ENCODE peak calls at places on chromosome 21, in five cellular contexts. G, O, E, D and V are unnamed samples.

GRCh38 chr21:35294231-35294898 is 245.3 kb upstream of the RUNX1 start:
- DNase-seq in O (no peak), E (no peak), G (no peak), D (no peak), V (no peak)

GRCh38 chr21:25897383-25897782 is 162.6 kb downstream of the GABPA start:
- DNase-seq in G (no peak), D (no peak), E (no peak), O (no peak), V (no peak)

GRCh38 chr21:18517905-18518566 is 114.5 kb upstream of the TMPRSS15 start:
- DNase-seq in G (no peak), O (no peak), D (no peak), E (no peak), V (no peak)

GRCh38 chr21:45592208-45592619 is 50.0 kb upstream of the SLC19A1 start:
- DNase-seq in O (no peak), D (peak), E (peak), G (no peak), V (no peak)

GRCh38 chr21:45415188-45415942 is 10.4 kb downstream of the COL18A1 start:
- DNase-seq in G (no peak), O (no peak), D (no peak), E (no peak), V (no peak)

GRCh38 chr21:45003331-45004058 is 63.7 kb downstream of the SLX9 start:
- DNase-seq in O (peak), G (no peak), E (no peak), D (no peak), V (no peak)

GRCh38 chr21:40688106-40688850 is 158.7 kb downstream of the DSCAM start:
- DNase-seq in E (no peak), O (no peak), D (no peak), G (no peak), V (no peak)

GRCh38 chr21:35508389-35508888 is 459.3 kb upstream of the RUNX1 start:
- DNase-seq in G (peak), D (no peak), E (peak), O (peak), V (no peak)

GRCh38 chr21:20272791-20273362 is 725.3 kb upstream of the NCAM2 start:
- DNase-seq in E (peak), D (no peak), G (no peak), O (no peak), V (no peak)

GRCh38 chr21:46091631-46092025 is 6.3 kb upstream of the COL6A2 start:
- DNase-seq in G (peak), O (no peak), E (no peak), D (no peak), V (no peak)

GRCh38 chr21:15755125-15755524 is 25.3 kb downstream of the USP25 start:
- DNase-seq in D (no peak), G (no peak), O (no peak), E (no peak), V (no peak)

GRCh38 chr21:46065215-46065992 is 32.5 kb upstream of the COL6A2 start:
- DNase-seq in G (peak), D (no peak), O (no peak), E (no peak), V (no peak)

GRCh38 chr21:14545906-14546480 is at the start of gene SAMSN1:
- DNase-seq in O (no peak), D (peak), G (no peak), E (peak), V (no peak)

GRCh38 chr21:41425954-41426655 is at the start of gene MX1:
- DNase-seq in E (no peak), G (peak), O (peak), D (peak), V (peak)

GRCh38 chr21:26842976-26843911 is 2.0 kb downstream of the ADAMTS1 start:
- DNase-seq in E (no peak), D (no peak), O (no peak), G (peak), V (peak)

GRCh38 chr21:45913886-45914285 is 67.7 kb upstream of the COL6A1 start:
- DNase-seq in D (no peak), E (no peak), O (no peak), G (no peak), V (no peak)

GRCh38 chr21:42806489-42807140 is 72.7 kb downstream of the WDR4 start:
- DNase-seq in E (no peak), D (no peak), G (no peak), O (no peak), V (no peak)

GRCh38 chr21:44802396-44803153 is 955 bp upstream of the UBE2G2 start:
- DNase-seq in O (peak), E (peak), G (no peak), D (no peak), V (peak)

GRCh38 chr21:44199448-44199847 is 41.3 kb downstream of the ICOSLG start:
- DNase-seq in E (no peak), G (no peak), O (no peak), D (no peak), V (peak)

GRCh38 chr21:41501919-41502318 is 6.0 kb downstream of the TMPRSS2 start:
- DNase-seq in G (no peak), O (no peak), E (no peak), D (no peak), V (no peak)

GRCh38 chr21:45803613-45804340 is 160.3 kb downstream of the PCBP3 start:
- DNase-seq in O (no peak), D (no peak), G (no peak), E (no peak), V (no peak)

GRCh38 chr21:43767980-43768867 is 7.9 kb downstream of the CSTB start:
- DNase-seq in O (no peak), D (no peak), E (peak), G (peak), V (no peak)

GRCh38 chr21:35743571-35743970 is 316.8 kb downstream of the SETD4 start:
- DNase-seq in G (peak), E (no peak), D (no peak), O (no peak), V (no peak)

GRCh38 chr21:46130721-46131720 is 24.4 kb downstream of the FTCD start:
- DNase-seq in E (no peak), G (no peak), O (no peak), D (no peak), V (no peak)

GRCh38 chr21:43341349-43342163 is 85.4 kb downstream of the SIK1 start:
- DNase-seq in G (peak), O (no peak), D (no peak), E (no peak), V (no peak)

GRCh38 chr21:25776440-25776839 is 41.7 kb downstream of the GABPA start:
- DNase-seq in D (no peak), E (no peak), G (no peak), O (no peak), V (peak)

GRCh38 chr21:15034126-15034848 is 30.5 kb downstream of the NRIP1 start:
- DNase-seq in E (no peak), D (no peak), G (peak), O (no peak), V (no peak)

GRCh38 chr21:45329261-45330074 is 41.8 kb upstream of the POFUT2 start:
- DNase-seq in E (no peak), G (no peak), D (no peak), O (no peak), V (no peak)

GRCh38 chr21:33949516-33950424 is 34.2 kb upstream of the ATP5PO start:
- DNase-seq in G (no peak), E (no peak), D (peak), O (no peak), V (no peak)

GRCh38 chr21:31564439-31564838 is 95.1 kb upstream of the SOD1 start:
- DNase-seq in G (no peak), D (no peak), O (no peak), E (no peak), V (no peak)

GRCh38 chr21:15552914-15553491 is 176.8 kb upstream of the USP25 start:
- DNase-seq in O (peak), D (no peak), E (no peak), G (peak), V (no peak)

GRCh38 chr21:32921632-32922230 is 104.0 kb upstream of the OLIG2 start:
- DNase-seq in O (no peak), D (no peak), G (peak), E (peak), V (no peak)

GRCh38 chr21:35375115-35375514 is 326.0 kb upstream of the RUNX1 start:
- DNase-seq in G (peak), D (no peak), E (no peak), O (no peak), V (no peak)

DNA sequence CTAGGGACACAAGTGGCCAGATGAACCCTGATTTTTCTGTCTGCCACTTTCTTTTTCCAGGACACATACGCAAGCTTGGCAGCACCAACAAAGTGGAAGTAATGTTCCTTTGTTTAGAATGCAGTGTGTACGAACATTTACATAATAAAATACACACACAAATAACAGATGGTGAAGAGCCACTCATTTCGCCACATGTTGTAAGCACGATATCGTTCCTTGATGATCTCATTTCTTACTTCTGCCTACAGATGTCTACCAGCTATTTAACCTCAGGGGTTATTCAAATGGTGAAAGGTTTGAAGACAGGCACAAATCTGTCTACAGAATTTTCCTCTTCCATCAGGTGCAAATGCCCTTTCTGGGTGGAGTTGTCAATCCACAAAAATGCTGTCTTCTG is 670.1 kb upstream of the CXADR start:
- DNase-seq in O (no peak), G (peak), E (no peak), D (no peak), V (no peak)
- H2AFZ ChIP-seq in O (no peak), G (no peak), E (no peak), D (no peak), V (no peak)

GRCh38 chr21:38439336-38439900 is 58.9 kb downstream of the ERG start:
- DNase-seq in G (no peak), E (no peak), D (no peak), O (no peak), V (no peak)
- TF ChIP-seq MXI1 in G (no peak), E (no peak), D (no peak), O (no peak), V (no peak)

GRCh38 chr21:39364949-39365348 is 16.1 kb upstream of the HMGN1 start:
- DNase-seq in G (peak), D (no peak), E (no peak), O (no peak), V (no peak)

GRCh38 chr21:39363607-39364555 is 15.0 kb upstream of the HMGN1 start:
- DNase-seq in E (peak), G (peak), O (no peak), D (no peak), V (no peak)

GRCh38 chr21:39362733-39363132 is 13.8 kb upstream of the HMGN1 start:
- DNase-seq in G (no peak), D (no peak), O (no peak), E (no peak), V (no peak)

DNA sequence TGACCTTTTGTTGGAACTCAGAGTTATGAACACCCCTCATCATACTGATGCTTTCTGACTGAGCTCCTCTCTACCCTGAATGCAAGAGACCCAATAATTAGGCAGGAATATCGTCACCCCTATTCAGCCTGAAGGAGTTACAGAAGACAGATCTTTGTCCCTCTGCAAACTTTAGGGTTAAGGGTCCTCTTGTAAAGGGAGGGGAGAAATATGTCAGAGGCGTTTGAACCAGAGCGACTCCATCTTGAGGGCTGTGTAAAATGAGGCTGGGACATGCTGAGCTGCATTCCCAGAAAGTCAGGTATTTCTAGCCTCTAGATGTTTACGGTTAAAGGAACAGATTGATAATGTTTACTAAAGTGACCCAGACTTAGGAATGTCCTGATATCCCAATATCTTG is 10.5 kb upstream of the HMGN1 start:
- DNase-seq in D (no peak), E (no peak), G (no peak), O (no peak), V (no peak)
- H2AFZ ChIP-seq in D (no peak), E (peak), G (no peak), O (no peak), V (no peak)

GRCh38 chr21:29351691-29352090 is 53.0 kb downstream of the BACH1 start:
- DNase-seq in D (no peak), E (no peak), G (peak), O (no peak), V (no peak)
- TF ChIP-seq MXI1 in D (no peak), E (no peak), G (no peak), O (no peak), V (no peak)